ENCODE peak calls at places on chromosomes 13 and 19, in four cellular contexts. V is heart left ventricle, J is PC-3, B is AG09319. G is an unnamed sample.

GRCh38 chr13:48160879-48161278 is 66.0 kb upstream of the MED4 start:
- DNase-seq in V (no peak), J (peak; percentile 44), B (no peak), G (peak; percentile 35)

GRCh38 chr13:20828540-20829364 is 55.0 kb upstream of the EEF1AKMT1 start:
- DNase-seq in V (peak; percentile 30), J (peak; percentile 75), B (peak; percentile 7), G (peak; percentile 45)

GRCh38 chr13:79775830-79776229 is 294.9 kb downstream of the NDFIP2 start:
- DNase-seq in V (peak; percentile 37), J (peak; percentile 73), B (peak; percentile 49), G (peak; percentile 30)

GRCh38 chr19:43700368-43701015 is 15.4 kb upstream of the IRGC start:
- DNase-seq in V (peak; percentile 74), J (peak; percentile 70), B (peak; percentile 39), G (no peak)

GRCh38 chr13:112704634-112705145 is 14.9 kb downstream of the ATP11A start:
- DNase-seq in V (peak; percentile 8), J (no peak), B (no peak), G (no peak)

GRCh38 chr13:44354322-44354721 is 19.3 kb upstream of the SERP2 start:
- DNase-seq in V (no peak), J (no peak), B (no peak), G (no peak)

GRCh38 chr13:67238277-67238859 is 8.2 kb upstream of the PCDH9 start:
- DNase-seq in V (no peak), J (peak; percentile 63), B (no peak), G (peak; percentile 5)

GRCh38 chr19:58492265-58492664 is 16.1 kb downstream of the ZNF446 start:
- DNase-seq in V (no peak), J (no peak), B (no peak), G (no peak)

GRCh38 chr19:30731596-30731995 is 359.4 kb downstream of the ZNF536 start:
- DNase-seq in V (no peak), J (no peak), B (no peak), G (no peak)

GRCh38 chr13:52195052-52195837 is 35.8 kb upstream of the NEK3 start:
- DNase-seq in V (peak; percentile 83), J (peak; percentile 9), B (peak; percentile 22), G (peak; percentile 67)

GRCh38 chr19:51531349-51532315 is at the start of gene SIGLEC6:
- DNase-seq in V (peak; percentile 49), J (no peak), B (no peak), G (no peak)

GRCh38 chr13:41461527-41462124 is 4.3 kb downstream of the RGCC start:
- DNase-seq in V (no peak), J (no peak), B (no peak), G (no peak)

GRCh38 chr19:18502633-18503294 is 19.1 kb downstream of the ELL start:
- DNase-seq in V (peak; percentile 53), J (no peak), B (no peak), G (no peak)

GRCh38 chr13:28492527-28493367 is 2.2 kb downstream of the FLT1 start:
- DNase-seq in V (no peak), J (no peak), B (no peak), G (no peak)

GRCh38 chr13:41059466-41059865 is 1.8 kb upstream of the WBP4 start:
- DNase-seq in V (no peak), J (peak; percentile 5), B (no peak), G (no peak)

GRCh38 chr13:67416047-67416925 is 186.2 kb upstream of the PCDH9 start:
- DNase-seq in V (no peak), J (peak; percentile 45), B (no peak), G (peak; percentile 1)

GRCh38 chr19:19552811-19553210 is 14.7 kb downstream of the CILP2 start:
- DNase-seq in V (no peak), J (peak; percentile 45), B (no peak), G (peak; percentile 57)

GRCh38 chr13:76692326-76692725 is 193.9 kb downstream of the KCTD12 start:
- DNase-seq in V (no peak), J (no peak), B (no peak), G (no peak)

GRCh38 chr19:13717194-13717643 is 47.1 kb upstream of the MRI1 start:
- DNase-seq in V (no peak), J (peak; percentile 90), B (no peak), G (no peak)

GRCh38 chr19:4654437-4655361 is 15.4 kb downstream of the TNFAIP8L1 start:
- DNase-seq in V (no peak), J (no peak), B (no peak), G (no peak)

GRCh38 chr13:109130093-109130835 is 500.9 kb downstream of the MYO16 start:
- DNase-seq in V (no peak), J (no peak), B (no peak), G (no peak)

GRCh38 chr19:55478364-55478763 is 1.9 kb downstream of the ZNF628 start:
- DNase-seq in V (no peak), J (no peak), B (no peak), G (no peak)

GRCh38 chr19:2315818-2316353 is 7.9 kb upstream of the LINGO3 start:
- DNase-seq in V (peak; percentile 77), J (peak; percentile 46), B (no peak), G (no peak)

GRCh38 chr13:30752991-30753616 is 17.8 kb downstream of the ALOX5AP start:
- DNase-seq in V (no peak), J (no peak), B (no peak), G (no peak)

GRCh38 chr13:112134150-112135075 is 67.5 kb downstream of the SOX1 start:
- DNase-seq in V (no peak), J (no peak), B (no peak), G (no peak)

GRCh38 chr13:111551421-111551820 is 231.0 kb downstream of the TEX29 start:
- DNase-seq in V (no peak), J (no peak), B (no peak), G (no peak)

GRCh38 chr13:28553971-28554370 is 59.0 kb upstream of the FLT1 start:
- DNase-seq in V (no peak), J (no peak), B (no peak), G (no peak)

GRCh38 chr19:33304760-33305647 is 2.7 kb upstream of the CEBPA start:
- DNase-seq in V (no peak), J (no peak), B (no peak), G (no peak)

GRCh38 chr19:24074720-24075119 is 12.3 kb upstream of the ZNF254 start:
- DNase-seq in V (no peak), J (peak; percentile 81), B (no peak), G (no peak)

GRCh38 chr19:35793381-35794165 is 18.2 kb downstream of the ARHGAP33 start:
- DNase-seq in V (no peak), J (peak; percentile 2), B (no peak), G (no peak)

GRCh38 chr19:28221736-28222135 is 991.2 kb downstream of the UQCRFS1 start:
- DNase-seq in V (no peak), J (no peak), B (no peak), G (no peak)

GRCh38 chr13:32087955-32088747 is 56.6 kb downstream of the FRY start:
- DNase-seq in V (no peak), J (peak; percentile 9), B (no peak), G (no peak)

GRCh38 chr13:113832204-113832603 is 31.7 kb downstream of the GAS6 start:
- DNase-seq in V (no peak), J (peak; percentile 10), B (no peak), G (no peak)

GRCh38 chr19:7397687-7398086 is 49.0 kb downstream of the ARHGEF18 start:
- DNase-seq in V (no peak), J (peak; percentile 95), B (no peak), G (no peak)

GRCh38 chr19:39974377-39975155 is 3.6 kb downstream of the PSMC4 start:
- DNase-seq in V (no peak), J (no peak), B (no peak), G (no peak)

DNA sequence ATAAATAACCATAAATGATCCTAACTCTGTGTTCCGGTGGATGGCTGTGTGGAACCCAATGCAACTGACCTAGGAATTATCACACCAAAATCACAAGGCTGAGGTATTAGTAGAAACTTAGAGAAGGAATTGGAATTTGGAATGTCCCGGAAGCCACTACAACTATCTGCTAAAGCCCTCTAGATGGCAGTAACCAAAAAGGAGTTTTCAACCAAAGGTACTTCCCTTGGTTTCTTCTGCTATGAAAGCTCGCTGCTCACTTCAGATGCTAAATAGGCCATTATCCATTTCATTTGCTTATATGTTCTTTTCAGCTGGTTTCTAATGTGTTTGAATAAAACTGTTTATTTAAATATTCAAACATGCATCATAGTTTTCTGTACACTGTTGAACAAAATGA is 1589.1 kb upstream of the SPRY2 start:
- DNase-seq in V (no peak), J (peak; percentile 42), B (no peak), G (peak; percentile 0)
- TF ChIP-seq CTCF in V (peak; percentile 23), J (peak; percentile 61), B (no peak), G (peak; percentile 65)

DNA sequence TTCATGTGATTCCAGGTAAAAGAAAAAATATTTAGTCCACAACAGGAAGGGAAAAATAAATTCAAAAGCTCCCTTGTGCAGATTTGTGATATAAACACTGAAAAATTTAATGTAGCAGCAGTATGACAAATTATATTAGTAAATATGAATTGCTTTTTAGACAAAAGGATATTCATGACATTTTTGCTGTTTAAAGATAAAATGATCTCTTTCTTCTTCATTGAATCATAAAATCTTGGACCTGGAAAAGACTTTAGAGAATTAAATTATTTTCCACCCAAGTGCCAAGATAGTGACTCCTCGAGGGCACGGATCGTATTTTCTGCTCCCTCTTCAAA is 85.4 kb downstream of the MBNL2 start:
- DNase-seq in V (no peak), J (no peak), B (no peak), G (no peak)
- TF ChIP-seq CTCF in V (no peak), J (no peak), B (no peak), G (no peak)

GRCh38 chr19:15759962-15760565 is 22.3 kb downstream of the OR10H3 start:
- DNase-seq in V (no peak), J (peak; percentile 11), B (no peak), G (no peak)
- TF ChIP-seq CTCF in V (peak; percentile 11), J (peak; percentile 60), B (no peak), G (no peak)

GRCh38 chr13:86464193-86464592 is 665.0 kb upstream of the SLITRK6 start:
- DNase-seq in V (no peak), J (peak; percentile 18), B (no peak), G (peak; percentile 2)
- TF ChIP-seq CTCF in V (no peak), J (no peak), B (no peak), G (no peak)

DNA sequence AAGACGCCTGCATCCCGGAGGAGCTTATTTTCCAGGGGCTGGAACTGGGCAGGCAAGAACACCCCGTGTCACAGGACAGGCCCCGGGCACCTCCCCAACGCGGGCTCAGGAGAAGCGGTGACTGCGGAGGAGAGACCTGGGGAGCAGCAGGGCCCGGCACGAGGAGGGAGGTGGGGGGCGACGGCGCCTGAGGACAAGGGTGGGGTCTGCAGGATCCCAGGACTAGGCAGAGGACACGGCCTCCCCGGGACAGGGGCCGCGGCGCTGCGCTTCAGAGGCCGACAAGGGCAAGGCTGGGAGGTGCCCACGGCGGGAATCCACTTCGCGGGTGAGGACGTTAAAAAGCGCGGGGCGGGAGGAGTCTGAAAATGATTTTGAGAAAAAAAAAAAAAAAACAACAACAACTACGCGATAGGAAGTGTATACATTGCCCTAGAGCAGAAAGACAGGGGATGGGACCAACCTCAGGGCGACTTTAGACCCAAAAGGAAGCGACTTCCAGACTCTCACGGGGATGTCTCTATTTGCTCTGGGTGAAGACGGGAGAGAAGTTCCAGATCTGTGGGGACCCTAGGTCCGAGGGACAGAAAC is 44.9 kb downstream of the ZNF611 start:
- DNase-seq in V (peak; percentile 46), J (no peak), B (no peak), G (peak; percentile 9)
- TF ChIP-seq CTCF in V (no peak), J (no peak), B (no peak), G (no peak)

DNA sequence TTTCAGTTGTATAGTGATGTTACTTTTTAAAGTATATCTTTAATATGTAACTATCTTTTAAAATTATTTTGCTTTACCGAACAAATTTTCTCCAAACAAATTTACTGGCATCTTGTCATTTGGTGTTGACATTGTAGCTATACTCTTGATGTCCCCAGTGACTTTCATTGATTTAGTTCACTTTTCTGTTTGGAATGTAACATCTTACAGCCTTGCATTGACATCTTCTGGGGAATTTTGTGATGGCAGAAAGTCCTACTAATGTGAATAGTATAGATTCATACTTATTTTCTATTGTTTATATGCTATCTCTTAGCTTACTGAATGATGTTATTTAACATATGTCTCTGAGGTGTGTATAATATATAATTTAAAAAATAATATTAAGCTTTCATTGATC is 800.9 kb upstream of the ATXN8OS start:
- DNase-seq in V (no peak), J (no peak), B (no peak), G (no peak)
- TF ChIP-seq CTCF in V (no peak), J (no peak), B (no peak), G (no peak)